ENCODE peak calls at places on chromosome 18, in six cellular contexts. X is CD8-positive, alpha-beta T cell; K is H9; M is psoas muscle; I is heart right ventricle; D is brain microvascular endothelial cell. Q is an unnamed sample.

GRCh38 chr18:47184419-47185050 is 8.4 kb upstream of the IER3IP1 start:
- DNase-seq in M (no peak), D (peak; percentile 25), K (no peak), I (no peak), X (no peak), Q (no peak)

GRCh38 chr18:66682855-66683322 is 79.0 kb upstream of the CDH19 start:
- DNase-seq in D (peak; percentile 0), M (no peak), X (no peak), K (no peak), I (no peak), Q (no peak)

GRCh38 chr18:13276530-13277520 is 58.3 kb downstream of the LDLRAD4 start:
- DNase-seq in D (no peak), I (no peak), M (no peak), X (no peak), K (no peak), Q (no peak)

GRCh38 chr18:7021994-7022840 is 95.4 kb downstream of the LAMA1 start:
- DNase-seq in I (no peak), M (no peak), K (no peak), X (no peak), D (peak; percentile 32), Q (peak; percentile 4)

GRCh38 chr18:63178526-63178880 is 141.1 kb downstream of the BCL2 start:
- DNase-seq in K (no peak), M (peak; percentile 86), D (no peak), I (peak; percentile 73), X (no peak), Q (no peak)

GRCh38 chr18:68172842-68173549 is 541.9 kb downstream of the TMX3 start:
- DNase-seq in K (peak; percentile 82), I (no peak), D (no peak), X (no peak), M (no peak), Q (no peak)

GRCh38 chr18:31241900-31242409 is 76.0 kb upstream of the DSG1 start:
- DNase-seq in I (no peak), K (peak; percentile 67), D (no peak), M (no peak), X (no peak), Q (no peak)

GRCh38 chr18:62061812-62062211 is 125.0 kb downstream of the PIGN start:
- DNase-seq in K (no peak), M (no peak), D (no peak), X (no peak), I (no peak), Q (no peak)

GRCh38 chr18:47050468-47050867 is 15.0 kb upstream of the ELOA2 start:
- DNase-seq in D (peak; percentile 39), K (no peak), I (no peak), M (no peak), X (no peak), Q (no peak)

GRCh38 chr18:48815581-48816324 is 135.0 kb downstream of the SMAD7 start:
- DNase-seq in K (peak; percentile 6), D (peak; percentile 63), I (no peak), X (peak; percentile 2), M (no peak), Q (no peak)

GRCh38 chr18:69655816-69656215 is 255.1 kb downstream of the DOK6 start:
- DNase-seq in X (no peak), I (no peak), M (no peak), K (no peak), D (no peak), Q (no peak)

GRCh38 chr18:70363861-70364260 is 75.0 kb downstream of the SOCS6 start:
- DNase-seq in K (no peak), I (no peak), M (no peak), X (no peak), D (no peak), Q (no peak)

GRCh38 chr18:13147146-13147545 is 71.4 kb upstream of the LDLRAD4 start:
- DNase-seq in X (no peak), D (no peak), K (no peak), M (no peak), I (no peak), Q (no peak)

GRCh38 chr18:50432915-50433314 is 58.1 kb downstream of the SKA1 start:
- DNase-seq in M (no peak), I (no peak), X (no peak), D (no peak), K (no peak), Q (no peak)

GRCh38 chr18:58026395-58026794 is 17.6 kb upstream of the NEDD4L start:
- DNase-seq in D (no peak), X (no peak), M (no peak), I (no peak), K (peak; percentile 32), Q (no peak)

GRCh38 chr18:80252136-80252535 is 4.8 kb upstream of the PARD6G start:
- DNase-seq in I (no peak), M (no peak), D (peak; percentile 49), K (no peak), X (no peak), Q (no peak)

GRCh38 chr18:80198994-80199748 is 48.1 kb downstream of the PARD6G start:
- DNase-seq in I (no peak), X (no peak), D (no peak), K (no peak), M (no peak), Q (no peak)

GRCh38 chr18:55416791-55417190 is 171.2 kb downstream of the TCF4 start:
- DNase-seq in I (no peak), X (no peak), M (no peak), D (no peak), K (no peak), Q (no peak)

GRCh38 chr18:24273596-24273995 is 124.0 kb downstream of the OSBPL1A start:
- DNase-seq in K (no peak), D (no peak), M (no peak), X (no peak), I (no peak), Q (peak; percentile 24)

GRCh38 chr18:77127769-77128671 is 4.6 kb downstream of the MBP start:
- DNase-seq in D (peak; percentile 86), X (peak; percentile 38), M (peak; percentile 53), K (no peak), I (no peak), Q (peak; percentile 74)

GRCh38 chr18:70195852-70196434 is 9.5 kb downstream of the RTTN start:
- DNase-seq in I (no peak), K (no peak), M (no peak), X (no peak), D (peak; percentile 51), Q (peak; percentile 3)

GRCh38 chr18:69265661-69266060 is 135.0 kb upstream of the DOK6 start:
- DNase-seq in M (no peak), K (no peak), X (no peak), I (no peak), D (no peak), Q (no peak)

GRCh38 chr18:7164610-7165009 is 47.0 kb upstream of the LAMA1 start:
- DNase-seq in I (no peak), K (no peak), M (no peak), X (no peak), D (no peak), Q (no peak)

GRCh38 chr18:70293166-70293565 is 4.3 kb downstream of the SOCS6 start:
- DNase-seq in K (no peak), I (no peak), X (no peak), D (no peak), M (no peak), Q (no peak)

GRCh38 chr18:46336278-46337205 is 232.4 kb downstream of the HAUS1 start:
- DNase-seq in M (no peak), D (no peak), K (no peak), I (no peak), X (no peak), Q (no peak)

GRCh38 chr18:49279487-49279886 is 181.0 kb downstream of the DYM start:
- DNase-seq in I (no peak), X (no peak), M (no peak), D (no peak), K (no peak), Q (no peak)

GRCh38 chr18:57807336-57808117 is 4.4 kb upstream of the ATP8B1 start:
- DNase-seq in I (no peak), K (no peak), M (no peak), X (no peak), D (no peak), Q (no peak)

GRCh38 chr18:47832348-47832747 is 98.1 kb downstream of the SMAD2 start:
- DNase-seq in M (no peak), I (no peak), D (no peak), X (no peak), K (no peak), Q (no peak)

GRCh38 chr18:39340418-39340817 is 1774.8 kb upstream of the CELF4 start:
- DNase-seq in I (no peak), D (no peak), X (no peak), M (no peak), K (no peak), Q (no peak)

GRCh38 chr18:76654536-76654935 is 159.5 kb upstream of the ZNF516 start:
- DNase-seq in X (no peak), D (no peak), I (no peak), K (no peak), M (no peak), Q (no peak)

DNA sequence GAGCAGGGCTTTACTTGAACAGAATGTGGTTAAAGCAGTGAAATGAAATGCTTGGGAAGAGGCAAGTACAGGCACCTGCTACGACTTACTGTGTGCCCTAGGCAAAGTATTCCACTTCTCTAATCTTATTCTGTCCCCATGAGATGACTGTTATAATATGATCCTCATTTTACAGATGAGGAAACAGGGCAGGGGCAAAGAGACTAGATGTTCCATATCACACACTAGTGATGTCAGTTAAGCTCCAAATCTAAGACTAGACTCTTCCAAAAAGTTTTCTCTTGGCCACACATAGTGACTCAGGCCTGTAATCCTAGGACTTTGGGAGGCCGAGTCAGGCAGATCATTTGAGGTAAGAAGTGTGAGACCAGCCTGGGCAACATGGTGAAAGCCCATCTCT is 235.0 kb downstream of the SETBP1 start:
- DNase-seq in K (no peak), D (no peak), M (no peak), I (no peak), X (no peak), Q (no peak)
- H3K27me3 ChIP-seq in K (no peaks in the 10 kb centered on the region), D (no peaks in the 10 kb centered on the region), M (no peaks in the 10 kb centered on the region), I (no peaks in the 10 kb centered on the region), X (no peaks in the 10 kb centered on the region), Q (no peaks in the 10 kb centered on the region)

GRCh38 chr18:78875268-78875997 is 104.2 kb upstream of the SALL3 start:
- DNase-seq in D (no peak), K (peak; percentile 64), I (no peak), X (peak; percentile 18), M (no peak), Q (peak; percentile 5)
- H3K27me3 ChIP-seq in D (no peaks in the 10 kb centered on the region), K (no peaks in the 10 kb centered on the region), I (no peaks in the 10 kb centered on the region), X (no peaks in the 10 kb centered on the region), M (no peaks in the 10 kb centered on the region), Q (no peaks in the 10 kb centered on the region)

GRCh38 chr18:9707381-9708056 is 582 bp upstream of the RAB31 start:
- DNase-seq in I (no peak), K (no peak), X (no peak), D (no peak), M (no peak), Q (no peak)
- H3K27me3 ChIP-seq in I (no peaks in the 10 kb centered on the region), K (peaks cover 11% of the 10 kb centered on the region), X (peaks cover 26% of the 10 kb centered on the region), D (no peaks in the 10 kb centered on the region), M (no peaks in the 10 kb centered on the region), Q (no peaks in the 10 kb centered on the region)

GRCh38 chr18:11224166-11224565 is 74.8 kb upstream of the PIEZO2 start:
- DNase-seq in M (no peak), D (no peak), I (no peak), K (no peak), X (no peak), Q (no peak)

DNA sequence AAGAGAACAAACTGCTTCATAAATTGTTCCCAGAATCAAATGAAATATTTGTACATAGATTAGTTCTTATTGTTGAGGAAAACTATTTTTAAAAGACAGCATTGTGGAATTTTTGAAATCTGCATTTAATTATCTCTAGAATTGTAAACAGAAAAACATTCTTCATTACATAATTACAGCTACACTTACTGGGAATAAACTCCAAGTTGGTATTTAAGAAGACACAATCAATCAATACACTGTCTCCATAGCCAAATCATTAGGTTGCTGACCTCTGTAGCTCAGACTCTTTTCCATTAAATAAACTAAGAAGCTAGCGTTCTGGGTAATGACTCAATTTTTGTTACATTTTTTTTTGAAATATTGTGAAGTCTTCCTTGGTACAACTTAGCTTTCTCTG is 70.2 kb upstream of the PIEZO2 start:
- DNase-seq in K (no peak), D (no peak), X (no peak), I (no peak), M (no peak), Q (no peak)
- H3K27me3 ChIP-seq in K (no peaks in the 10 kb centered on the region), D (no peaks in the 10 kb centered on the region), X (no peaks in the 10 kb centered on the region), I (no peaks in the 10 kb centered on the region), M (no peaks in the 10 kb centered on the region), Q (no peaks in the 10 kb centered on the region)